ENCODE peak calls at places on chromosomes 7 and 10, in seven cellular contexts. One of them, this sample, is unnamed.
A peak's percentile ranks its signal among the peaks of the same experiment; 100 is the strongest.

GRCh38 chr10:47296111-47296894 is 3.7 kb upstream of the GDF10 start:
- DNase-seq in fibroblast of lung: peak; percentile 12
- DNase-seq in hepatocyte: peak; percentile 19
- DNase-seq in IMR-90: no peak
- DNase-seq in neural progenitor cell: no peak
- DNase-seq in mesenchymal stem cell: no peak
- DNase-seq in Karpas-422: no peak
- DNase-seq in this sample: no peak

GRCh38 chr7:74174606-74175082 is 488 bp downstream of the EIF4H start:
- DNase-seq in IMR-90: peak; percentile 51
- DNase-seq in Karpas-422: peak; percentile 71
- DNase-seq in mesenchymal stem cell: peak; percentile 74
- DNase-seq in neural progenitor cell: peak; percentile 75
- DNase-seq in hepatocyte: peak; percentile 70
- DNase-seq in fibroblast of lung: peak; percentile 51
- DNase-seq in this sample: peak; percentile 75

GRCh38 chr10:7488418-7488829 is 77.6 kb upstream of the SFMBT2 start:
- DNase-seq in fibroblast of lung: peak; percentile 64
- DNase-seq in IMR-90: peak; percentile 15
- DNase-seq in mesenchymal stem cell: peak; percentile 78
- DNase-seq in neural progenitor cell: no peak
- DNase-seq in Karpas-422: no peak
- DNase-seq in hepatocyte: peak; percentile 80
- DNase-seq in this sample: peak; percentile 5

GRCh38 chr10:60446855-60447254 is 57.2 kb upstream of the ANK3 start:
- DNase-seq in fibroblast of lung: no peak
- DNase-seq in Karpas-422: no peak
- DNase-seq in IMR-90: no peak
- DNase-seq in neural progenitor cell: no peak
- DNase-seq in hepatocyte: no peak
- DNase-seq in mesenchymal stem cell: no peak
- DNase-seq in this sample: peak; percentile 29

GRCh38 chr7:35705932-35706461 is 11.1 kb upstream of the HERPUD2 start:
- DNase-seq in fibroblast of lung: no peak
- DNase-seq in neural progenitor cell: no peak
- DNase-seq in Karpas-422: no peak
- DNase-seq in IMR-90: peak; percentile 13
- DNase-seq in mesenchymal stem cell: peak; percentile 51
- DNase-seq in hepatocyte: no peak
- DNase-seq in this sample: peak; percentile 19

GRCh38 chr7:151748733-151749132 is 128.2 kb downstream of the PRKAG2 start:
- DNase-seq in hepatocyte: no peak
- DNase-seq in Karpas-422: no peak
- DNase-seq in fibroblast of lung: no peak
- DNase-seq in neural progenitor cell: no peak
- DNase-seq in mesenchymal stem cell: no peak
- DNase-seq in IMR-90: no peak
- DNase-seq in this sample: no peak

GRCh38 chr7:138478499-138478908 is 18.4 kb downstream of the TRIM24 start:
- DNase-seq in neural progenitor cell: no peak
- DNase-seq in hepatocyte: no peak
- DNase-seq in mesenchymal stem cell: no peak
- DNase-seq in Karpas-422: no peak
- DNase-seq in fibroblast of lung: no peak
- DNase-seq in IMR-90: no peak
- DNase-seq in this sample: no peak

GRCh38 chr7:99645590-99645989 is 28.8 kb downstream of the ZSCAN25 start:
- DNase-seq in neural progenitor cell: no peak
- DNase-seq in hepatocyte: no peak
- DNase-seq in mesenchymal stem cell: no peak
- DNase-seq in fibroblast of lung: no peak
- DNase-seq in Karpas-422: no peak
- DNase-seq in IMR-90: no peak
- DNase-seq in this sample: no peak

GRCh38 chr7:155263522-155264197 is 34.0 kb upstream of the INSIG1 start:
- DNase-seq in neural progenitor cell: no peak
- DNase-seq in IMR-90: no peak
- DNase-seq in fibroblast of lung: no peak
- DNase-seq in hepatocyte: no peak
- DNase-seq in Karpas-422: no peak
- DNase-seq in mesenchymal stem cell: no peak
- DNase-seq in this sample: no peak

GRCh38 chr10:14524692-14525091 is 194.0 kb upstream of the FRMD4A start:
- DNase-seq in mesenchymal stem cell: no peak
- DNase-seq in neural progenitor cell: no peak
- DNase-seq in IMR-90: no peak
- DNase-seq in hepatocyte: no peak
- DNase-seq in fibroblast of lung: no peak
- DNase-seq in Karpas-422: no peak
- DNase-seq in this sample: peak; percentile 13

GRCh38 chr7:127304087-127304486 is 51.3 kb upstream of the GRM8 start:
- DNase-seq in IMR-90: no peak
- DNase-seq in hepatocyte: no peak
- DNase-seq in mesenchymal stem cell: no peak
- DNase-seq in fibroblast of lung: no peak
- DNase-seq in Karpas-422: no peak
- DNase-seq in neural progenitor cell: no peak
- DNase-seq in this sample: no peak

GRCh38 chr10:36534471-36535002 is 590.9 kb upstream of the ANKRD30A start:
- DNase-seq in IMR-90: peak; percentile 95
- DNase-seq in mesenchymal stem cell: peak; percentile 87
- DNase-seq in fibroblast of lung: peak; percentile 37
- DNase-seq in hepatocyte: peak; percentile 12
- DNase-seq in neural progenitor cell: no peak
- DNase-seq in Karpas-422: peak; percentile 95
- DNase-seq in this sample: peak; percentile 96

GRCh38 chr7:137592232-137592896 is 248.8 kb upstream of the PTN start:
- DNase-seq in neural progenitor cell: peak; percentile 83
- DNase-seq in mesenchymal stem cell: peak; percentile 85
- DNase-seq in IMR-90: peak; percentile 84
- DNase-seq in Karpas-422: peak; percentile 66
- DNase-seq in fibroblast of lung: peak; percentile 84
- DNase-seq in hepatocyte: peak; percentile 85
- DNase-seq in this sample: peak; percentile 83

GRCh38 chr10:35423505-35424306 is 87.4 kb downstream of the CCNY start:
- DNase-seq in mesenchymal stem cell: peak; percentile 53
- DNase-seq in hepatocyte: no peak
- DNase-seq in neural progenitor cell: no peak
- DNase-seq in Karpas-422: no peak
- DNase-seq in IMR-90: peak; percentile 79
- DNase-seq in fibroblast of lung: no peak
- DNase-seq in this sample: peak; percentile 91

GRCh38 chr7:80411621-80412020 is 100.2 kb downstream of the GNAT3 start:
- DNase-seq in fibroblast of lung: no peak
- DNase-seq in hepatocyte: no peak
- DNase-seq in Karpas-422: no peak
- DNase-seq in neural progenitor cell: peak; percentile 6
- DNase-seq in mesenchymal stem cell: peak; percentile 17
- DNase-seq in IMR-90: peak; percentile 23
- DNase-seq in this sample: peak; percentile 67

GRCh38 chr7:94183289-94183749 is 179.2 kb upstream of the BET1 start:
- DNase-seq in hepatocyte: peak; percentile 72
- DNase-seq in IMR-90: peak; percentile 100
- DNase-seq in fibroblast of lung: peak; percentile 99
- DNase-seq in neural progenitor cell: peak; percentile 11
- DNase-seq in Karpas-422: no peak
- DNase-seq in mesenchymal stem cell: peak; percentile 99
- DNase-seq in this sample: peak; percentile 96

GRCh38 chr7:106978425-106979386 is 65.8 kb upstream of the PRKAR2B start:
- DNase-seq in mesenchymal stem cell: no peak
- DNase-seq in fibroblast of lung: no peak
- DNase-seq in neural progenitor cell: no peak
- DNase-seq in Karpas-422: no peak
- DNase-seq in IMR-90: no peak
- DNase-seq in hepatocyte: no peak
- DNase-seq in this sample: no peak

GRCh38 chr7:126339813-126340212 is 912.9 kb downstream of the GRM8 start:
- DNase-seq in hepatocyte: no peak
- DNase-seq in fibroblast of lung: no peak
- DNase-seq in mesenchymal stem cell: no peak
- DNase-seq in IMR-90: no peak
- DNase-seq in neural progenitor cell: no peak
- DNase-seq in Karpas-422: no peak
- DNase-seq in this sample: no peak

GRCh38 chr7:27367179-27367929 is 124.8 kb downstream of the EVX1 start:
- DNase-seq in neural progenitor cell: no peak
- DNase-seq in IMR-90: no peak
- DNase-seq in mesenchymal stem cell: no peak
- DNase-seq in fibroblast of lung: no peak
- DNase-seq in hepatocyte: peak; percentile 26
- DNase-seq in Karpas-422: no peak
- DNase-seq in this sample: no peak

GRCh38 chr7:135808206-135808605 is 59.6 kb upstream of the FAM180A start:
- DNase-seq in neural progenitor cell: no peak
- DNase-seq in fibroblast of lung: no peak
- DNase-seq in mesenchymal stem cell: no peak
- DNase-seq in hepatocyte: no peak
- DNase-seq in IMR-90: no peak
- DNase-seq in Karpas-422: no peak
- DNase-seq in this sample: no peak
- H2AFZ ChIP-seq in neural progenitor cell: peak overlapping the region; percentile 74
- H2AFZ ChIP-seq in fibroblast of lung: no peak overlapping the region
- H2AFZ ChIP-seq in mesenchymal stem cell: peak overlapping the region; percentile 51
- H2AFZ ChIP-seq in hepatocyte: no peak overlapping the region
- H2AFZ ChIP-seq in IMR-90: no peak overlapping the region
- H2AFZ ChIP-seq in Karpas-422: no peak overlapping the region
- H2AFZ ChIP-seq in this sample: peak overlapping the region; percentile 55

GRCh38 chr7:135648235-135648634 is 14.1 kb upstream of the STMP1 start:
- DNase-seq in hepatocyte: no peak
- DNase-seq in Karpas-422: no peak
- DNase-seq in mesenchymal stem cell: no peak
- DNase-seq in neural progenitor cell: no peak
- DNase-seq in IMR-90: no peak
- DNase-seq in fibroblast of lung: no peak
- DNase-seq in this sample: no peak

GRCh38 chr7:135647755-135648154 is 14.6 kb upstream of the STMP1 start:
- DNase-seq in fibroblast of lung: no peak
- DNase-seq in IMR-90: no peak
- DNase-seq in neural progenitor cell: no peak
- DNase-seq in Karpas-422: no peak
- DNase-seq in mesenchymal stem cell: no peak
- DNase-seq in hepatocyte: no peak
- DNase-seq in this sample: no peak

GRCh38 chr7:135653285-135654080 is 8.8 kb upstream of the STMP1 start:
- DNase-seq in hepatocyte: no peak
- DNase-seq in IMR-90: peak; percentile 35
- DNase-seq in neural progenitor cell: no peak
- DNase-seq in mesenchymal stem cell: no peak
- DNase-seq in Karpas-422: no peak
- DNase-seq in fibroblast of lung: no peak
- DNase-seq in this sample: no peak

GRCh38 chr7:135645296-135645904 is 16.9 kb upstream of the STMP1 start:
- DNase-seq in neural progenitor cell: peak; percentile 59
- DNase-seq in hepatocyte: peak; percentile 70
- DNase-seq in IMR-90: peak; percentile 64
- DNase-seq in Karpas-422: peak; percentile 78
- DNase-seq in fibroblast of lung: peak; percentile 66
- DNase-seq in mesenchymal stem cell: peak; percentile 60
- DNase-seq in this sample: peak; percentile 83

GRCh38 chr7:135650831-135651573 is 11.3 kb upstream of the STMP1 start:
- DNase-seq in mesenchymal stem cell: peak; percentile 91
- DNase-seq in IMR-90: peak; percentile 67
- DNase-seq in Karpas-422: no peak
- DNase-seq in hepatocyte: peak; percentile 14
- DNase-seq in fibroblast of lung: no peak
- DNase-seq in neural progenitor cell: no peak
- DNase-seq in this sample: peak; percentile 91
- H2AFZ ChIP-seq in mesenchymal stem cell: no peak overlapping the region
- H2AFZ ChIP-seq in IMR-90: peak overlapping the region; percentile 46
- H2AFZ ChIP-seq in Karpas-422: no peak overlapping the region
- H2AFZ ChIP-seq in hepatocyte: no peak overlapping the region
- H2AFZ ChIP-seq in fibroblast of lung: peak overlapping the region; percentile 2
- H2AFZ ChIP-seq in neural progenitor cell: no peak overlapping the region
- H2AFZ ChIP-seq in this sample: peak overlapping the region; percentile 41

DNA sequence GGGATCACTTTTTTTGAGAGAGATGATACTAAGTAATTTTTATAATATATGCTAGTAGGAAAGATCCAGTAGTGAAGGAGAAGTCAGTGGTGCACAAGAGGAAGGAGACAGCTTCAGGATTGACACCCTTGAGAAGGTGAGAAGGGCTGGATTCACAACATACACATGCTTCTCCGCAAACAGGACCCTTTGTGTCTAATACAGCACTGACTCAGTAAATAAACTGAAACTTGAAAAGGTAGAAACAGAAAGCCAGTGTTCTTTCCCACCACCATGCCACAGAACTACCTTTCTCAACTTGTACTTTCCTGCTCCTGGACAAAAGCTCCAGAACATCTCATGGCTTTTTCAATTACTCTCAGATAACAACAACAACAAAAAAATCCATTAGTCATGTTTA is 104.6 kb upstream of the IL6 start:
- DNase-seq in fibroblast of lung: no peak
- DNase-seq in neural progenitor cell: no peak
- DNase-seq in Karpas-422: no peak
- DNase-seq in IMR-90: no peak
- DNase-seq in mesenchymal stem cell: no peak
- DNase-seq in hepatocyte: no peak
- DNase-seq in this sample: no peak
- H2AFZ ChIP-seq in fibroblast of lung: no peak overlapping the region
- H2AFZ ChIP-seq in neural progenitor cell: no peak overlapping the region
- H2AFZ ChIP-seq in Karpas-422: no peak overlapping the region
- H2AFZ ChIP-seq in IMR-90: no peak overlapping the region
- H2AFZ ChIP-seq in mesenchymal stem cell: no peak overlapping the region
- H2AFZ ChIP-seq in hepatocyte: no peak overlapping the region
- H2AFZ ChIP-seq in this sample: no peak overlapping the region

GRCh38 chr7:14287398-14287797 is 297.9 kb upstream of the ETV1 start:
- DNase-seq in mesenchymal stem cell: no peak
- DNase-seq in neural progenitor cell: no peak
- DNase-seq in Karpas-422: no peak
- DNase-seq in hepatocyte: no peak
- DNase-seq in fibroblast of lung: no peak
- DNase-seq in IMR-90: no peak
- DNase-seq in this sample: no peak

GRCh38 chr7:14286036-14286435 is 296.6 kb upstream of the ETV1 start:
- DNase-seq in hepatocyte: no peak
- DNase-seq in Karpas-422: no peak
- DNase-seq in neural progenitor cell: no peak
- DNase-seq in mesenchymal stem cell: no peak
- DNase-seq in IMR-90: no peak
- DNase-seq in fibroblast of lung: no peak
- DNase-seq in this sample: peak; percentile 1

GRCh38 chr7:14293434-14293833 is 304.0 kb upstream of the ETV1 start:
- DNase-seq in mesenchymal stem cell: no peak
- DNase-seq in fibroblast of lung: no peak
- DNase-seq in hepatocyte: no peak
- DNase-seq in neural progenitor cell: no peak
- DNase-seq in Karpas-422: no peak
- DNase-seq in IMR-90: no peak
- DNase-seq in this sample: no peak

GRCh38 chr7:14294637-14295036 is 305.2 kb upstream of the ETV1 start:
- DNase-seq in hepatocyte: no peak
- DNase-seq in IMR-90: no peak
- DNase-seq in mesenchymal stem cell: no peak
- DNase-seq in neural progenitor cell: no peak
- DNase-seq in fibroblast of lung: no peak
- DNase-seq in Karpas-422: no peak
- DNase-seq in this sample: no peak

DNA sequence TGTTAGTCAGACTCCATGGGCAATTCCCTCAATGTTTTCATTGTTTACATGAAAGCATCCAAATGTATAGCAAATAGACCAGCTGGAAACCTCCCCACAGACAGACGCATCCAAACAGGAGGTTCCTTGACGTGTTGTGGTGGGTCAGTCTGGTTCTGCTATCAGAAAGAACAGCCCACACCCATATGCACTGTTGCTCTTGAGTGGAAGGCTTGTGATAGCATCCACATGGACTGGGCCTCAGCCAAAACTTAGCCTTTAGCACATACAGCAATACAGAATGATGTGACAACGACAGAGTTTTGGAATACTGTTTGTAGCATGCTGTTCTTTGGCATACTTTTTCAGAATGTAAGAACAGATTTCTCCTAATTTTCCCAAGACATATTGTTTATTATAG is 299.2 kb upstream of the ETV1 start:
- DNase-seq in mesenchymal stem cell: no peak
- DNase-seq in Karpas-422: no peak
- DNase-seq in neural progenitor cell: no peak
- DNase-seq in hepatocyte: no peak
- DNase-seq in fibroblast of lung: peak; percentile 54
- DNase-seq in IMR-90: no peak
- DNase-seq in this sample: no peak
- H2AFZ ChIP-seq in mesenchymal stem cell: no peak overlapping the region
- H2AFZ ChIP-seq in Karpas-422: no peak overlapping the region
- H2AFZ ChIP-seq in neural progenitor cell: peak overlapping the region; percentile 93
- H2AFZ ChIP-seq in hepatocyte: no peak overlapping the region
- H2AFZ ChIP-seq in fibroblast of lung: no peak overlapping the region
- H2AFZ ChIP-seq in IMR-90: no peak overlapping the region
- H2AFZ ChIP-seq in this sample: no peak overlapping the region

This sample was measured in GM23248.